ENCODE peak calls at places on chromosomes 6 and 20, in six cellular contexts. One of them, this sample, is unnamed.

GRCh38 chr6:129686941-129687627 is 22.9 kb downstream of the ARHGAP18 start:
- DNase-seq in caudate nucleus: no peak
- DNase-seq in NCI-H510A: no peak
- DNase-seq in stimulated activated CD4-positive, alpha-beta T cell treated with anti-CD3 and anti-CD28 coated beads, Interleukin-2, amount 100 ng/mL, for 24 hours: peak
- DNase-seq in aorta: no peak
- DNase-seq in NAMALWA: peak
- DNase-seq in this sample: no peak

GRCh38 chr6:12296255-12296573 is 6.1 kb downstream of the EDN1 start:
- DNase-seq in NAMALWA: no peak
- DNase-seq in aorta: no peak
- DNase-seq in NCI-H510A: no peak
- DNase-seq in caudate nucleus: no peak
- DNase-seq in stimulated activated CD4-positive, alpha-beta T cell treated with anti-CD3 and anti-CD28 coated beads, Interleukin-2, amount 100 ng/mL, for 24 hours: no peak
- DNase-seq in this sample: no peak

GRCh38 chr6:145400508-145400907 is 334.8 kb downstream of the EPM2A start:
- DNase-seq in caudate nucleus: no peak
- DNase-seq in NAMALWA: no peak
- DNase-seq in NCI-H510A: no peak
- DNase-seq in aorta: no peak
- DNase-seq in stimulated activated CD4-positive, alpha-beta T cell treated with anti-CD3 and anti-CD28 coated beads, Interleukin-2, amount 100 ng/mL, for 24 hours: no peak
- DNase-seq in this sample: no peak

GRCh38 chr20:5786930-5787826 is 37.0 kb downstream of the SHLD1 start:
- DNase-seq in NAMALWA: no peak
- DNase-seq in NCI-H510A: no peak
- DNase-seq in aorta: no peak
- DNase-seq in stimulated activated CD4-positive, alpha-beta T cell treated with anti-CD3 and anti-CD28 coated beads, Interleukin-2, amount 100 ng/mL, for 24 hours: no peak
- DNase-seq in caudate nucleus: no peak
- DNase-seq in this sample: no peak

GRCh38 chr6:1153696-1154245 is 158.1 kb upstream of the FOXQ1 start:
- DNase-seq in NAMALWA: no peak
- DNase-seq in aorta: no peak
- DNase-seq in stimulated activated CD4-positive, alpha-beta T cell treated with anti-CD3 and anti-CD28 coated beads, Interleukin-2, amount 100 ng/mL, for 24 hours: no peak
- DNase-seq in caudate nucleus: no peak
- DNase-seq in NCI-H510A: no peak
- DNase-seq in this sample: no peak

GRCh38 chr6:81262656-81263055 is 489.8 kb downstream of the TENT5A start:
- DNase-seq in NAMALWA: no peak
- DNase-seq in caudate nucleus: no peak
- DNase-seq in aorta: peak
- DNase-seq in stimulated activated CD4-positive, alpha-beta T cell treated with anti-CD3 and anti-CD28 coated beads, Interleukin-2, amount 100 ng/mL, for 24 hours: no peak
- DNase-seq in NCI-H510A: no peak
- DNase-seq in this sample: no peak

GRCh38 chr20:40513010-40513409 is 176.0 kb downstream of the MAFB start:
- DNase-seq in aorta: no peak
- DNase-seq in NAMALWA: no peak
- DNase-seq in caudate nucleus: no peak
- DNase-seq in stimulated activated CD4-positive, alpha-beta T cell treated with anti-CD3 and anti-CD28 coated beads, Interleukin-2, amount 100 ng/mL, for 24 hours: no peak
- DNase-seq in NCI-H510A: no peak
- DNase-seq in this sample: no peak

GRCh38 chr6:46628976-46629375 is 23.6 kb downstream of the CYP39A1 start:
- DNase-seq in NAMALWA: no peak
- DNase-seq in aorta: no peak
- DNase-seq in stimulated activated CD4-positive, alpha-beta T cell treated with anti-CD3 and anti-CD28 coated beads, Interleukin-2, amount 100 ng/mL, for 24 hours: no peak
- DNase-seq in caudate nucleus: no peak
- DNase-seq in NCI-H510A: no peak
- DNase-seq in this sample: no peak

GRCh38 chr6:135936606-135937005 is 85.1 kb downstream of the PDE7B start:
- DNase-seq in NAMALWA: no peak
- DNase-seq in aorta: no peak
- DNase-seq in NCI-H510A: no peak
- DNase-seq in stimulated activated CD4-positive, alpha-beta T cell treated with anti-CD3 and anti-CD28 coated beads, Interleukin-2, amount 100 ng/mL, for 24 hours: no peak
- DNase-seq in caudate nucleus: no peak
- DNase-seq in this sample: no peak

GRCh38 chr6:37221585-37222124 is 35.9 kb upstream of the TBC1D22B start:
- DNase-seq in NAMALWA: no peak
- DNase-seq in stimulated activated CD4-positive, alpha-beta T cell treated with anti-CD3 and anti-CD28 coated beads, Interleukin-2, amount 100 ng/mL, for 24 hours: no peak
- DNase-seq in caudate nucleus: no peak
- DNase-seq in aorta: no peak
- DNase-seq in NCI-H510A: no peak
- DNase-seq in this sample: no peak

GRCh38 chr6:44150317-44150917 is 8.2 kb upstream of the CAPN11 start:
- DNase-seq in aorta: no peak
- DNase-seq in NAMALWA: no peak
- DNase-seq in caudate nucleus: no peak
- DNase-seq in NCI-H510A: no peak
- DNase-seq in stimulated activated CD4-positive, alpha-beta T cell treated with anti-CD3 and anti-CD28 coated beads, Interleukin-2, amount 100 ng/mL, for 24 hours: no peak
- DNase-seq in this sample: no peak

GRCh38 chr20:64080813-64081619 is 1.1 kb downstream of the OPRL1 start:
- DNase-seq in aorta: no peak
- DNase-seq in caudate nucleus: no peak
- DNase-seq in NCI-H510A: no peak
- DNase-seq in NAMALWA: no peak
- DNase-seq in stimulated activated CD4-positive, alpha-beta T cell treated with anti-CD3 and anti-CD28 coated beads, Interleukin-2, amount 100 ng/mL, for 24 hours: no peak
- DNase-seq in this sample: no peak

GRCh38 chr6:1335367-1336037 is 23.6 kb downstream of the FOXQ1 start:
- DNase-seq in aorta: no peak
- DNase-seq in caudate nucleus: no peak
- DNase-seq in NAMALWA: no peak
- DNase-seq in NCI-H510A: no peak
- DNase-seq in stimulated activated CD4-positive, alpha-beta T cell treated with anti-CD3 and anti-CD28 coated beads, Interleukin-2, amount 100 ng/mL, for 24 hours: no peak
- DNase-seq in this sample: no peak

GRCh38 chr6:158322724-158323560 is 10.7 kb downstream of the TULP4 start:
- DNase-seq in aorta: no peak
- DNase-seq in stimulated activated CD4-positive, alpha-beta T cell treated with anti-CD3 and anti-CD28 coated beads, Interleukin-2, amount 100 ng/mL, for 24 hours: no peak
- DNase-seq in NCI-H510A: no peak
- DNase-seq in caudate nucleus: no peak
- DNase-seq in NAMALWA: peak
- DNase-seq in this sample: no peak

GRCh38 chr6:126140015-126140414 is 153.7 kb downstream of the TRMT11 start:
- DNase-seq in NAMALWA: no peak
- DNase-seq in aorta: no peak
- DNase-seq in caudate nucleus: no peak
- DNase-seq in NCI-H510A: no peak
- DNase-seq in stimulated activated CD4-positive, alpha-beta T cell treated with anti-CD3 and anti-CD28 coated beads, Interleukin-2, amount 100 ng/mL, for 24 hours: no peak
- DNase-seq in this sample: no peak

GRCh38 chr6:107292570-107293285 is 166.6 kb downstream of the PDSS2 start:
- DNase-seq in aorta: no peak
- DNase-seq in stimulated activated CD4-positive, alpha-beta T cell treated with anti-CD3 and anti-CD28 coated beads, Interleukin-2, amount 100 ng/mL, for 24 hours: no peak
- DNase-seq in NCI-H510A: no peak
- DNase-seq in NAMALWA: no peak
- DNase-seq in caudate nucleus: no peak
- DNase-seq in this sample: no peak

GRCh38 chr6:136764522-136764993 is 27.7 kb downstream of the MAP3K5 start:
- DNase-seq in aorta: no peak
- DNase-seq in NCI-H510A: no peak
- DNase-seq in stimulated activated CD4-positive, alpha-beta T cell treated with anti-CD3 and anti-CD28 coated beads, Interleukin-2, amount 100 ng/mL, for 24 hours: no peak
- DNase-seq in NAMALWA: peak
- DNase-seq in caudate nucleus: no peak
- DNase-seq in this sample: no peak

GRCh38 chr6:105301072-105301503 is 101.8 kb downstream of the PREP start:
- DNase-seq in NAMALWA: no peak
- DNase-seq in NCI-H510A: no peak
- DNase-seq in stimulated activated CD4-positive, alpha-beta T cell treated with anti-CD3 and anti-CD28 coated beads, Interleukin-2, amount 100 ng/mL, for 24 hours: no peak
- DNase-seq in caudate nucleus: no peak
- DNase-seq in aorta: no peak
- DNase-seq in this sample: no peak

GRCh38 chr6:112223070-112223861 is 31.1 kb downstream of the LAMA4 start:
- DNase-seq in stimulated activated CD4-positive, alpha-beta T cell treated with anti-CD3 and anti-CD28 coated beads, Interleukin-2, amount 100 ng/mL, for 24 hours: no peak
- DNase-seq in NCI-H510A: no peak
- DNase-seq in NAMALWA: no peak
- DNase-seq in aorta: no peak
- DNase-seq in caudate nucleus: no peak
- DNase-seq in this sample: no peak

GRCh38 chr6:47247227-47247797 is 62.4 kb downstream of the TNFRSF21 start:
- DNase-seq in caudate nucleus: no peak
- DNase-seq in NCI-H510A: peak
- DNase-seq in stimulated activated CD4-positive, alpha-beta T cell treated with anti-CD3 and anti-CD28 coated beads, Interleukin-2, amount 100 ng/mL, for 24 hours: no peak
- DNase-seq in NAMALWA: peak
- DNase-seq in aorta: no peak
- DNase-seq in this sample: no peak

GRCh38 chr6:88179692-88180091 is 13.5 kb upstream of the CNR1 start:
- DNase-seq in stimulated activated CD4-positive, alpha-beta T cell treated with anti-CD3 and anti-CD28 coated beads, Interleukin-2, amount 100 ng/mL, for 24 hours: no peak
- DNase-seq in aorta: no peak
- DNase-seq in caudate nucleus: no peak
- DNase-seq in NAMALWA: peak
- DNase-seq in NCI-H510A: no peak
- DNase-seq in this sample: no peak

GRCh38 chr6:116556814-116557403 is 3.4 kb downstream of the CALHM4 start:
- DNase-seq in NCI-H510A: no peak
- DNase-seq in caudate nucleus: no peak
- DNase-seq in aorta: no peak
- DNase-seq in stimulated activated CD4-positive, alpha-beta T cell treated with anti-CD3 and anti-CD28 coated beads, Interleukin-2, amount 100 ng/mL, for 24 hours: no peak
- DNase-seq in NAMALWA: no peak
- DNase-seq in this sample: no peak

GRCh38 chr20:59827138-59828056 is 106.0 kb downstream of the SYCP2 start:
- DNase-seq in NAMALWA: no peak
- DNase-seq in NCI-H510A: no peak
- DNase-seq in caudate nucleus: no peak
- DNase-seq in stimulated activated CD4-positive, alpha-beta T cell treated with anti-CD3 and anti-CD28 coated beads, Interleukin-2, amount 100 ng/mL, for 24 hours: no peak
- DNase-seq in aorta: no peak
- DNase-seq in this sample: peak

GRCh38 chr6:118783931-118784528 is 109.9 kb upstream of the ASF1A start:
- DNase-seq in NAMALWA: no peak
- DNase-seq in aorta: no peak
- DNase-seq in NCI-H510A: no peak
- DNase-seq in stimulated activated CD4-positive, alpha-beta T cell treated with anti-CD3 and anti-CD28 coated beads, Interleukin-2, amount 100 ng/mL, for 24 hours: no peak
- DNase-seq in caudate nucleus: no peak
- DNase-seq in this sample: no peak

GRCh38 chr20:24770628-24771556 is 178.2 kb upstream of the CST7 start:
- DNase-seq in NCI-H510A: no peak
- DNase-seq in stimulated activated CD4-positive, alpha-beta T cell treated with anti-CD3 and anti-CD28 coated beads, Interleukin-2, amount 100 ng/mL, for 24 hours: no peak
- DNase-seq in aorta: no peak
- DNase-seq in NAMALWA: no peak
- DNase-seq in caudate nucleus: no peak
- DNase-seq in this sample: peak

GRCh38 chr6:83258517-83258916 is 65.4 kb downstream of the RWDD2A start:
- DNase-seq in NCI-H510A: no peak
- DNase-seq in aorta: no peak
- DNase-seq in NAMALWA: no peak
- DNase-seq in stimulated activated CD4-positive, alpha-beta T cell treated with anti-CD3 and anti-CD28 coated beads, Interleukin-2, amount 100 ng/mL, for 24 hours: no peak
- DNase-seq in caudate nucleus: no peak
- DNase-seq in this sample: no peak

GRCh38 chr6:149138699-149139294 is 178.7 kb upstream of the TAB2 start:
- DNase-seq in stimulated activated CD4-positive, alpha-beta T cell treated with anti-CD3 and anti-CD28 coated beads, Interleukin-2, amount 100 ng/mL, for 24 hours: no peak
- DNase-seq in aorta: no peak
- DNase-seq in NCI-H510A: no peak
- DNase-seq in caudate nucleus: no peak
- DNase-seq in NAMALWA: no peak
- DNase-seq in this sample: no peak

GRCh38 chr6:116206231-116206903 is 47.5 kb downstream of the TSPYL4 start:
- DNase-seq in NAMALWA: no peak
- DNase-seq in caudate nucleus: no peak
- DNase-seq in stimulated activated CD4-positive, alpha-beta T cell treated with anti-CD3 and anti-CD28 coated beads, Interleukin-2, amount 100 ng/mL, for 24 hours: no peak
- DNase-seq in aorta: no peak
- DNase-seq in NCI-H510A: no peak
- DNase-seq in this sample: no peak

GRCh38 chr6:85005494-85005893 is 241.1 kb upstream of the TBX18 start:
- DNase-seq in caudate nucleus: no peak
- DNase-seq in NCI-H510A: no peak
- DNase-seq in NAMALWA: no peak
- DNase-seq in aorta: no peak
- DNase-seq in stimulated activated CD4-positive, alpha-beta T cell treated with anti-CD3 and anti-CD28 coated beads, Interleukin-2, amount 100 ng/mL, for 24 hours: no peak
- DNase-seq in this sample: no peak

GRCh38 chr6:139764498-139764986 is 390.1 kb upstream of the CITED2 start:
- DNase-seq in stimulated activated CD4-positive, alpha-beta T cell treated with anti-CD3 and anti-CD28 coated beads, Interleukin-2, amount 100 ng/mL, for 24 hours: no peak
- DNase-seq in aorta: no peak
- DNase-seq in caudate nucleus: no peak
- DNase-seq in NAMALWA: peak
- DNase-seq in NCI-H510A: no peak
- DNase-seq in this sample: no peak

GRCh38 chr6:5698318-5698717 is 308.4 kb downstream of the NRN1 start:
- DNase-seq in NAMALWA: no peak
- DNase-seq in aorta: no peak
- DNase-seq in NCI-H510A: no peak
- DNase-seq in caudate nucleus: no peak
- DNase-seq in stimulated activated CD4-positive, alpha-beta T cell treated with anti-CD3 and anti-CD28 coated beads, Interleukin-2, amount 100 ng/mL, for 24 hours: no peak
- DNase-seq in this sample: no peak

GRCh38 chr20:18431206-18431605 is 35.6 kb downstream of the DZANK1 start:
- DNase-seq in NCI-H510A: no peak
- DNase-seq in aorta: no peak
- DNase-seq in NAMALWA: no peak
- DNase-seq in stimulated activated CD4-positive, alpha-beta T cell treated with anti-CD3 and anti-CD28 coated beads, Interleukin-2, amount 100 ng/mL, for 24 hours: no peak
- DNase-seq in caudate nucleus: no peak
- DNase-seq in this sample: no peak

This sample was measured in osteocyte.